ENCODE peak calls at places on chromosomes 1 and 21, in nine cellular contexts. One of them, this sample, is unnamed.
A peak's percentile ranks its signal among the peaks of the same experiment; 100 is the strongest.

GRCh38 chr1:109786531-109787021 is 22.9 kb upstream of the EPS8L3 start:
- DNase-seq in astrocyte of the spinal cord: no peak
- DNase-seq in AG04450: no peak
- DNase-seq in hepatocyte: peak; percentile 57
- DNase-seq in RWPE1: peak; percentile 55
- DNase-seq in brain microvascular endothelial cell: no peak
- DNase-seq in mucosa of descending colon: peak; percentile 68
- DNase-seq in heart left ventricle: no peak
- DNase-seq in HFF-Myc: no peak
- DNase-seq in this sample: peak; percentile 38

GRCh38 chr1:203547771-203548421 is 53.9 kb downstream of the OPTC start:
- DNase-seq in mucosa of descending colon: no peak
- DNase-seq in HFF-Myc: no peak
- DNase-seq in brain microvascular endothelial cell: no peak
- DNase-seq in astrocyte of the spinal cord: no peak
- DNase-seq in hepatocyte: no peak
- DNase-seq in heart left ventricle: no peak
- DNase-seq in AG04450: no peak
- DNase-seq in RWPE1: no peak
- DNase-seq in this sample: no peak

GRCh38 chr1:172909606-172910326 is 141.0 kb downstream of the TNFSF18 start:
- DNase-seq in HFF-Myc: peak; percentile 93
- DNase-seq in heart left ventricle: no peak
- DNase-seq in astrocyte of the spinal cord: peak; percentile 91
- DNase-seq in mucosa of descending colon: no peak
- DNase-seq in hepatocyte: no peak
- DNase-seq in brain microvascular endothelial cell: peak; percentile 92
- DNase-seq in RWPE1: no peak
- DNase-seq in AG04450: peak; percentile 99
- DNase-seq in this sample: no peak

GRCh38 chr1:219173758-219174671 is at the start of gene LYPLAL1:
- DNase-seq in astrocyte of the spinal cord: peak; percentile 89
- DNase-seq in brain microvascular endothelial cell: peak; percentile 81
- DNase-seq in AG04450: peak; percentile 74
- DNase-seq in HFF-Myc: peak; percentile 72
- DNase-seq in RWPE1: peak; percentile 97
- DNase-seq in heart left ventricle: peak; percentile 91
- DNase-seq in mucosa of descending colon: peak; percentile 92
- DNase-seq in hepatocyte: peak; percentile 95
- DNase-seq in this sample: peak; percentile 93

GRCh38 chr1:60133848-60134247 is 60.3 kb upstream of the C1orf87 start:
- DNase-seq in HFF-Myc: peak; percentile 82
- DNase-seq in hepatocyte: no peak
- DNase-seq in RWPE1: no peak
- DNase-seq in astrocyte of the spinal cord: peak; percentile 86
- DNase-seq in mucosa of descending colon: no peak
- DNase-seq in heart left ventricle: no peak
- DNase-seq in brain microvascular endothelial cell: peak; percentile 59
- DNase-seq in AG04450: peak; percentile 8
- DNase-seq in this sample: no peak

GRCh38 chr1:153752561-153753195 is 22.5 kb upstream of the SLC27A3 start:
- DNase-seq in astrocyte of the spinal cord: peak; percentile 23
- DNase-seq in AG04450: no peak
- DNase-seq in brain microvascular endothelial cell: peak; percentile 66
- DNase-seq in HFF-Myc: no peak
- DNase-seq in RWPE1: no peak
- DNase-seq in mucosa of descending colon: no peak
- DNase-seq in heart left ventricle: no peak
- DNase-seq in hepatocyte: peak; percentile 52
- DNase-seq in this sample: no peak

GRCh38 chr1:41656088-41656487 is 171.6 kb upstream of the EDN2 start:
- DNase-seq in brain microvascular endothelial cell: no peak
- DNase-seq in AG04450: no peak
- DNase-seq in astrocyte of the spinal cord: no peak
- DNase-seq in heart left ventricle: no peak
- DNase-seq in mucosa of descending colon: no peak
- DNase-seq in RWPE1: no peak
- DNase-seq in hepatocyte: no peak
- DNase-seq in HFF-Myc: no peak
- DNase-seq in this sample: no peak

GRCh38 chr21:46461909-46462308 is 3.2 kb downstream of the DIP2A start:
- DNase-seq in HFF-Myc: no peak
- DNase-seq in brain microvascular endothelial cell: no peak
- DNase-seq in hepatocyte: no peak
- DNase-seq in AG04450: no peak
- DNase-seq in RWPE1: no peak
- DNase-seq in mucosa of descending colon: no peak
- DNase-seq in heart left ventricle: no peak
- DNase-seq in astrocyte of the spinal cord: no peak
- DNase-seq in this sample: no peak

GRCh38 chr1:78492376-78492950 is 1.7 kb downstream of the PTGFR start:
- DNase-seq in AG04450: no peak
- DNase-seq in RWPE1: no peak
- DNase-seq in HFF-Myc: no peak
- DNase-seq in hepatocyte: peak; percentile 12
- DNase-seq in mucosa of descending colon: no peak
- DNase-seq in heart left ventricle: no peak
- DNase-seq in brain microvascular endothelial cell: no peak
- DNase-seq in astrocyte of the spinal cord: no peak
- DNase-seq in this sample: no peak

GRCh38 chr1:224137518-224137917 is 23.6 kb downstream of the FBXO28 start:
- DNase-seq in hepatocyte: no peak
- DNase-seq in brain microvascular endothelial cell: no peak
- DNase-seq in RWPE1: no peak
- DNase-seq in mucosa of descending colon: no peak
- DNase-seq in astrocyte of the spinal cord: no peak
- DNase-seq in HFF-Myc: no peak
- DNase-seq in AG04450: no peak
- DNase-seq in heart left ventricle: no peak
- DNase-seq in this sample: no peak

GRCh38 chr1:232142403-232143314 is 487.3 kb downstream of the SIPA1L2 start:
- DNase-seq in heart left ventricle: peak; percentile 20
- DNase-seq in hepatocyte: no peak
- DNase-seq in astrocyte of the spinal cord: peak; percentile 91
- DNase-seq in mucosa of descending colon: no peak
- DNase-seq in brain microvascular endothelial cell: peak; percentile 64
- DNase-seq in RWPE1: peak; percentile 74
- DNase-seq in AG04450: peak; percentile 27
- DNase-seq in HFF-Myc: no peak
- DNase-seq in this sample: no peak

GRCh38 chr1:227778401-227778947 is 37.0 kb upstream of the PRSS38 start:
- DNase-seq in astrocyte of the spinal cord: peak; percentile 68
- DNase-seq in RWPE1: no peak
- DNase-seq in mucosa of descending colon: no peak
- DNase-seq in heart left ventricle: no peak
- DNase-seq in hepatocyte: no peak
- DNase-seq in brain microvascular endothelial cell: no peak
- DNase-seq in AG04450: no peak
- DNase-seq in HFF-Myc: no peak
- DNase-seq in this sample: no peak

GRCh38 chr21:45570071-45570470 is 27.8 kb upstream of the SLC19A1 start:
- DNase-seq in HFF-Myc: no peak
- DNase-seq in mucosa of descending colon: no peak
- DNase-seq in brain microvascular endothelial cell: no peak
- DNase-seq in RWPE1: no peak
- DNase-seq in AG04450: no peak
- DNase-seq in heart left ventricle: no peak
- DNase-seq in hepatocyte: no peak
- DNase-seq in astrocyte of the spinal cord: no peak
- DNase-seq in this sample: no peak

GRCh38 chr1:229006121-229006870 is 264.6 kb upstream of the RAB4A start:
- DNase-seq in astrocyte of the spinal cord: no peak
- DNase-seq in AG04450: no peak
- DNase-seq in RWPE1: peak; percentile 44
- DNase-seq in mucosa of descending colon: no peak
- DNase-seq in heart left ventricle: no peak
- DNase-seq in HFF-Myc: no peak
- DNase-seq in brain microvascular endothelial cell: no peak
- DNase-seq in hepatocyte: no peak
- DNase-seq in this sample: no peak

DNA sequence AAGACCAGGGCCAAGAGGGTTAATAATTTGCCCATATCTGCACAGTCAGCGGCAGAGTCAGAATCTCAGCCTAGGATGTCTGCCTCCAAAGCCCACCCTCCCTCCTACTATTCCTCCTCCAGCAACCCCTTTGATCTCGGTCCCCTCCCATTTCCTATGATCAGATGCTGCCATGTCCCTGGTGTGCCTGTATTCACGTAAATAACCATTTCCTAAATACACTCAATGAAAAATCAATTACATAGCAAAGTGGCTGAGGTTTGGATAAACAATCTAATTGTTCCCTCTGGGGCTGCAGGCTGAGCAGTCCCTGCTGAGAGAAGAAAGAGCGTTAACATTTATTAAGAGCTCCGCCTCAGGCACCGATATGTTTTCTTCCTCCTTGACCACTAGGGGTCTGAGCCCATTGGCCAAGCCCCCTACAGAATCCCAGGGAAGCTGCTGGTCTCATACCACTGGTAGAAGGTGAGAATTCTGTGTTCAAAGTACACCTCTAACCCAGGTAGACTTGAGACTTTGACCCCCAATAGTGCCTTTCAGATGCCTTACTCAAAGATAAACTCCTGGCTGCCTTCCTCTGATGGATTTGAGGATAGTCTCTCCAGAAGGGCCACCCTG is 34.0 kb upstream of the CAMK1G start:
- DNase-seq in astrocyte of the spinal cord: no peak
- DNase-seq in mucosa of descending colon: no peak
- DNase-seq in HFF-Myc: no peak
- DNase-seq in AG04450: no peak
- DNase-seq in heart left ventricle: no peak
- DNase-seq in brain microvascular endothelial cell: no peak
- DNase-seq in hepatocyte: peak; percentile 33
- DNase-seq in RWPE1: no peak
- DNase-seq in this sample: no peak
- TF ChIP-seq CTCF in astrocyte of the spinal cord: peak; percentile 25
- TF ChIP-seq CTCF in mucosa of descending colon: no peak
- TF ChIP-seq CTCF in HFF-Myc: peak; percentile 30
- TF ChIP-seq CTCF in AG04450: peak; percentile 14
- TF ChIP-seq CTCF in heart left ventricle: no peak
- TF ChIP-seq CTCF in brain microvascular endothelial cell: peak; percentile 55
- TF ChIP-seq CTCF in hepatocyte: peak; percentile 12
- TF ChIP-seq CTCF in RWPE1: no peak
- TF ChIP-seq CTCF in this sample: no peak

DNA sequence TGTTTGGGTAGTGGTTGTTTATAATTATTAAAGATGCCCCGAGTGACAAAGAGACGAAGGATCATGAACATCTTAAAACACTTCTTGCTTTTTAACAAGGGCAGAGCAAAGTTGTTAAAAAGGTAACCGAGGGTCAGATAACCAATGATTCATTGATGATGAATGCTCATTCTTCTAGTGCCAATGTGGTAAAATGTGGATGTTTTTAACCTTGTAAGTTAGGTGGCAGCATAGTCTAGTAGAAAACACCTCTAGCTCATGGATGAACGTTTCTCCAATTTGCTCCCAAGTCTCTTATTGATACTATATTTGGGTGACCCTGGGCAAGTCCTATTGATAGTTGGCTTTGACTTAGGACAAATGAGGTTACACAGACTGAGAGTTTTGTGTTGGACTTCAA is 167.9 kb downstream of the KIF26B start:
- DNase-seq in heart left ventricle: no peak
- DNase-seq in AG04450: no peak
- DNase-seq in brain microvascular endothelial cell: no peak
- DNase-seq in RWPE1: peak; percentile 67
- DNase-seq in mucosa of descending colon: no peak
- DNase-seq in astrocyte of the spinal cord: no peak
- DNase-seq in hepatocyte: no peak
- DNase-seq in HFF-Myc: no peak
- DNase-seq in this sample: no peak
- TF ChIP-seq CTCF in heart left ventricle: no peak
- TF ChIP-seq CTCF in AG04450: no peak
- TF ChIP-seq CTCF in brain microvascular endothelial cell: no peak
- TF ChIP-seq CTCF in RWPE1: no peak
- TF ChIP-seq CTCF in mucosa of descending colon: no peak
- TF ChIP-seq CTCF in astrocyte of the spinal cord: no peak
- TF ChIP-seq CTCF in hepatocyte: peak; percentile 5
- TF ChIP-seq CTCF in HFF-Myc: no peak
- TF ChIP-seq CTCF in this sample: no peak

DNA sequence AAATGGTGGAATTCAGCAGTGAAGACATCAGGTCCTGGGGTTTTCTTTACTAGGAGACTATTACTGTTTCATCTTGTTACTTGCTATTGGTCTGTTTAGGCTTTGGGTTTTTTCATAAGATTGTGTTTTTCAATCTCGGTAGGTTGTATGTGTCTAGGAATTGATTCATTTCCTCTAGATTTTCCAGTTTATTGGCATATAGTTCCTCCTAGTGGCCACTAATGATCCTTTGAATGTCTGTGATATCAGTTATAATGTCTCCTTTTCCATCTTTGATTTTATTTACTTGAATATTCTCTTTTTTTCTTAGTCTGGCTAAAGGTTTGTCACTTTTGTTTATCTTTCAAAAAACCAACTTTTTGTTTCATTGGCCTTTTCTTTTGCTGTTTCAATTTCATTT is 233.0 kb downstream of the RWDD3 start:
- DNase-seq in astrocyte of the spinal cord: no peak
- DNase-seq in brain microvascular endothelial cell: no peak
- DNase-seq in mucosa of descending colon: no peak
- DNase-seq in RWPE1: no peak
- DNase-seq in heart left ventricle: no peak
- DNase-seq in HFF-Myc: no peak
- DNase-seq in hepatocyte: no peak
- DNase-seq in AG04450: no peak
- DNase-seq in this sample: no peak
- TF ChIP-seq CTCF in astrocyte of the spinal cord: no peak
- TF ChIP-seq CTCF in brain microvascular endothelial cell: no peak
- TF ChIP-seq CTCF in mucosa of descending colon: no peak
- TF ChIP-seq CTCF in RWPE1: no peak
- TF ChIP-seq CTCF in heart left ventricle: no peak
- TF ChIP-seq CTCF in HFF-Myc: no peak
- TF ChIP-seq CTCF in hepatocyte: peak; percentile 38
- TF ChIP-seq CTCF in AG04450: peak; percentile 12
- TF ChIP-seq CTCF in this sample: no peak

GRCh38 chr1:48069662-48070432 is 72.7 kb upstream of the TRABD2B start:
- DNase-seq in hepatocyte: no peak
- DNase-seq in HFF-Myc: no peak
- DNase-seq in RWPE1: no peak
- DNase-seq in heart left ventricle: no peak
- DNase-seq in astrocyte of the spinal cord: no peak
- DNase-seq in mucosa of descending colon: no peak
- DNase-seq in brain microvascular endothelial cell: no peak
- DNase-seq in AG04450: no peak
- DNase-seq in this sample: no peak

GRCh38 chr1:48071513-48071912 is 74.3 kb upstream of the TRABD2B start:
- DNase-seq in RWPE1: no peak
- DNase-seq in hepatocyte: no peak
- DNase-seq in astrocyte of the spinal cord: no peak
- DNase-seq in AG04450: no peak
- DNase-seq in brain microvascular endothelial cell: no peak
- DNase-seq in mucosa of descending colon: no peak
- DNase-seq in heart left ventricle: no peak
- DNase-seq in HFF-Myc: no peak
- DNase-seq in this sample: no peak

GRCh38 chr1:48073773-48074172 is 76.6 kb upstream of the TRABD2B start:
- DNase-seq in mucosa of descending colon: no peak
- DNase-seq in brain microvascular endothelial cell: no peak
- DNase-seq in hepatocyte: no peak
- DNase-seq in HFF-Myc: no peak
- DNase-seq in AG04450: no peak
- DNase-seq in RWPE1: no peak
- DNase-seq in heart left ventricle: no peak
- DNase-seq in astrocyte of the spinal cord: no peak
- DNase-seq in this sample: no peak

GRCh38 chr1:48066951-48067350 is 69.8 kb upstream of the TRABD2B start:
- DNase-seq in mucosa of descending colon: no peak
- DNase-seq in RWPE1: no peak
- DNase-seq in AG04450: no peak
- DNase-seq in hepatocyte: no peak
- DNase-seq in heart left ventricle: no peak
- DNase-seq in HFF-Myc: no peak
- DNase-seq in astrocyte of the spinal cord: no peak
- DNase-seq in brain microvascular endothelial cell: no peak
- DNase-seq in this sample: no peak

GRCh38 chr1:48068216-48068615 is 71.0 kb upstream of the TRABD2B start:
- DNase-seq in mucosa of descending colon: no peak
- DNase-seq in AG04450: no peak
- DNase-seq in hepatocyte: no peak
- DNase-seq in HFF-Myc: no peak
- DNase-seq in astrocyte of the spinal cord: no peak
- DNase-seq in heart left ventricle: no peak
- DNase-seq in brain microvascular endothelial cell: no peak
- DNase-seq in RWPE1: no peak
- DNase-seq in this sample: no peak
- TF ChIP-seq CTCF in mucosa of descending colon: no peak
- TF ChIP-seq CTCF in AG04450: no peak
- TF ChIP-seq CTCF in hepatocyte: no peak
- TF ChIP-seq CTCF in HFF-Myc: no peak
- TF ChIP-seq CTCF in astrocyte of the spinal cord: no peak
- TF ChIP-seq CTCF in heart left ventricle: no peak
- TF ChIP-seq CTCF in brain microvascular endothelial cell: no peak
- TF ChIP-seq CTCF in RWPE1: no peak
- TF ChIP-seq CTCF in this sample: no peak